ENCODE peak calls at places on chromosomes 5 and 9, in five cellular contexts. A is IMR-90; G is NCI-H2029; I is RWPE1; M is stimulated activated CD4-positive, alpha-beta T cell treated with anti-CD3 and anti-CD28 coated beads, Interleukin-1b, Interleukin-23, amount 100 ng/mL, for 4 hours. H is an unnamed sample.

GRCh38 chr9:132651259-132651658 is 18.5 kb downstream of the DDX31 start:
- DNase-seq in A (peak), G (no peak), I (peak), M (no peak), H (no peak)

GRCh38 chr5:88660326-88660946 is 222.5 kb downstream of the MEF2C start:
- DNase-seq in A (peak), G (no peak), I (peak), M (no peak), H (peak)

GRCh38 chr5:2948875-2949274 is 197.4 kb upstream of the IRX2 start:
- DNase-seq in A (no peak), G (peak), I (no peak), M (no peak), H (no peak)

GRCh38 chr9:113558632-113559502 is 95.3 kb downstream of the RGS3 start:
- DNase-seq in A (peak), G (peak), I (no peak), M (no peak), H (no peak)

GRCh38 chr5:59648949-59649921 is 244.3 kb downstream of the PDE4D start:
- DNase-seq in A (no peak), G (no peak), I (no peak), M (no peak), H (peak)

GRCh38 chr5:133884525-133885311 is 83.7 kb downstream of the C5orf15 start:
- DNase-seq in A (no peak), G (no peak), I (no peak), M (no peak), H (no peak)

GRCh38 chr9:21017092-21017491 is 14.3 kb downstream of the HACD4 start:
- DNase-seq in A (peak), G (no peak), I (peak), M (no peak), H (no peak)

GRCh38 chr5:177473461-177473991 is at the start of gene DBN1:
- DNase-seq in A (no peak), G (peak), I (peak), M (no peak), H (peak)

GRCh38 chr5:81420039-81420667 is 26.2 kb upstream of the ACOT12 start:
- DNase-seq in A (peak), G (no peak), I (peak), M (no peak), H (no peak)

GRCh38 chr5:59766394-59766793 is 127.1 kb downstream of the PDE4D start:
- DNase-seq in A (no peak), G (peak), I (no peak), M (no peak), H (no peak)

GRCh38 chr9:119853126-119853525 is 483.9 kb upstream of the BRINP1 start:
- DNase-seq in A (no peak), G (peak), I (no peak), M (no peak), H (no peak)

H was measured in iPS-NIHi11.